ENCODE peak calls at places on chromosomes 3 and 15, in four cellular contexts. J is fibroblast of lung, Y is neural progenitor cell, N is upper lobe of right lung. O is an unnamed sample.

GRCh38 chr15:52013151-52013791 is 5.7 kb upstream of the MAPK6 start:
- DNase-seq in J (peak), Y (no peak), N (no peak), O (no peak)

GRCh38 chr3:140742116-140742515 is 64.3 kb downstream of the TRIM42 start:
- DNase-seq in Y (no peak), J (no peak), N (no peak), O (no peak)

GRCh38 chr15:75153084-75153483 is 48.6 kb upstream of the C15orf39 start:
- DNase-seq in J (peak), N (no peak), Y (no peak), O (no peak)

GRCh38 chr3:172626241-172626640 is 84.6 kb downstream of the NCEH1 start:
- DNase-seq in Y (no peak), J (peak), N (no peak), O (no peak)

GRCh38 chr3:172357850-172358754 is 90.2 kb downstream of the GHSR start:
- DNase-seq in J (peak), Y (no peak), N (no peak), O (no peak)

GRCh38 chr3:142209655-142210054 is 15.7 kb downstream of the GK5 start:
- DNase-seq in J (peak), N (no peak), Y (no peak), O (no peak)

GRCh38 chr3:55538158-55538557 is 51.1 kb upstream of the WNT5A start:
- DNase-seq in J (no peak), Y (peak), N (no peak), O (no peak)

GRCh38 chr3:37987751-37988179 is 2.8 kb upstream of the VILL start:
- DNase-seq in Y (no peak), N (peak), J (no peak), O (no peak)

GRCh38 chr3:197406266-197406665 is 107.9 kb upstream of the DLG1 start:
- DNase-seq in N (peak), J (peak), Y (no peak), O (no peak)

GRCh38 chr15:56353119-56353518 is 12.1 kb upstream of the TEX9 start:
- DNase-seq in Y (no peak), N (no peak), J (no peak), O (no peak)

GRCh38 chr3:98817546-98817945 is 54.4 kb downstream of the ST3GAL6 start:
- DNase-seq in N (no peak), Y (peak), J (peak), O (no peak)

GRCh38 chr3:55702822-55703221 is 215.7 kb upstream of the WNT5A start:
- DNase-seq in J (no peak), Y (no peak), N (no peak), O (no peak)

GRCh38 chr3:59167756-59168155 is 117.9 kb upstream of the CFAP20DC start:
- DNase-seq in N (no peak), Y (no peak), J (no peak), O (no peak)

GRCh38 chr3:167406876-167407492 is 26.9 kb upstream of the ZBBX start:
- DNase-seq in Y (peak), J (peak), N (no peak), O (no peak)

GRCh38 chr3:177410734-177411133 is 213.5 kb upstream of the TBL1XR1 start:
- DNase-seq in J (no peak), N (no peak), Y (no peak), O (no peak)

GRCh38 chr3:148075829-148076716 is 621.6 kb upstream of the AGTR1 start:
- DNase-seq in J (peak), N (no peak), Y (peak), O (no peak)

GRCh38 chr15:39735120-39735717 is 47.4 kb downstream of the FSIP1 start:
- DNase-seq in J (no peak), Y (no peak), N (no peak), O (no peak)

GRCh38 chr15:32784571-32784970 is 66.8 kb downstream of the GREM1 start:
- DNase-seq in J (no peak), Y (no peak), N (no peak), O (no peak)

GRCh38 chr3:18007980-18008379 is 265.5 kb upstream of the TBC1D5 start:
- DNase-seq in J (no peak), N (no peak), Y (no peak), O (no peak)

GRCh38 chr3:123883656-123884257 is 375 bp downstream of the MYLK start:
- DNase-seq in Y (peak), N (no peak), J (peak), O (peak)

GRCh38 chr15:75109021-75109690 is 85.8 kb downstream of the PPCDC start:
- DNase-seq in N (no peak), Y (no peak), J (no peak), O (no peak)

GRCh38 chr15:58587481-58587880 is 155.7 kb downstream of the LIPC start:
- DNase-seq in J (peak), Y (no peak), N (no peak), O (no peak)

GRCh38 chr3:53011324-53011723 is 34.5 kb downstream of the SFMBT1 start:
- DNase-seq in J (no peak), Y (no peak), N (no peak), O (no peak)

DNA sequence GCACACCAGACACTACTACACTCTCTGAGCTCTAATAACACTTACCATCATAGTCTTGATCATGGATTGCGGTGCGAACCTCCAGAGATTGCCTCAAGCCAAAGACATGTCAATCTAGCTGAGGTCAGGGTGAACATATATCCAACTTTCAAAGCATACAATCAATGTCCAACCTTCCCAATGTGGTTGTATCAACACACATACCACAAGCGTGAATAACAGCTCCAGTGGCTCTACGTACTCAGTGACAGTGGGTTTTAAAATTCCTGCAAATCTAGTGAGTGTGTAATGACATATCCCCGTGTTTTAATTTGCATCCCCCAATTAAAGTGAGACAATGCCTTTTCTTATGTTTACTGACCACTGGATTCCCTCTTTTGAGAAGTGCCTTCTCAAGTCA is 29.6 kb downstream of the SFMBT1 start:
- DNase-seq in N (no peak), J (no peak), Y (no peak), O (no peak)
- H3K27ac ChIP-seq in N (no peak), J (no peak), Y (no peak), O (no peak)

DNA sequence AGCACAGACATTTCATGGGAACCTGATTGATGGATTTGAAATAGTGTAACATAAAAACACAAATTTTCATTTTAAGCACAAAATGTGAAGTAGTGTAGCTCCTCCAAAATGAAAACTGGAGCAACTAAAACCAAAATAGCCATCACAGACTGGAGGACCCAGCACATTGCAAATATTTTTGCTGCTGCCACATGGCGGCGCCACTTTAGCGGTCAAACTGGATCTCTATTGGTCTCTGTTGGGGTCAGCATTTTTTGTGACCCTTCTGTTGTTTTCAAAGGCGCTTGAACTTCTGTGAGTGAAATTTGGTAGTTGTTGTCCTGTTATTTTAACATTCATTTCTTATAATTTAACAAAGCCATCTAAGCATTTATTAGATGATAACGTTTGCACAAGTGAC is 259.9 kb downstream of the IL20RB start:
- DNase-seq in J (no peak), Y (peak), N (no peak), O (no peak)
- TF ChIP-seq CTCF in J (no peak), Y (peak), N (peak), O (no peak)

GRCh38 chr15:27665002-27665401 is 434.1 kb downstream of the OCA2 start:
- DNase-seq in Y (no peak), N (no peak), J (no peak), O (peak)
- H3K27ac ChIP-seq in Y (no peak), N (no peak), J (no peak), O (no peak)

GRCh38 chr3:61861410-61861809 is 300.0 kb downstream of the PTPRG start:
- DNase-seq in N (no peak), Y (peak), J (no peak), O (no peak)

GRCh38 chr3:61857297-61857696 is 295.9 kb downstream of the PTPRG start:
- DNase-seq in N (no peak), J (no peak), Y (no peak), O (no peak)

GRCh38 chr3:61853912-61854311 is 292.5 kb downstream of the PTPRG start:
- DNase-seq in Y (peak), N (no peak), J (no peak), O (no peak)

GRCh38 chr3:61855211-61855610 is 293.8 kb downstream of the PTPRG start:
- DNase-seq in Y (no peak), J (no peak), N (no peak), O (no peak)

DNA sequence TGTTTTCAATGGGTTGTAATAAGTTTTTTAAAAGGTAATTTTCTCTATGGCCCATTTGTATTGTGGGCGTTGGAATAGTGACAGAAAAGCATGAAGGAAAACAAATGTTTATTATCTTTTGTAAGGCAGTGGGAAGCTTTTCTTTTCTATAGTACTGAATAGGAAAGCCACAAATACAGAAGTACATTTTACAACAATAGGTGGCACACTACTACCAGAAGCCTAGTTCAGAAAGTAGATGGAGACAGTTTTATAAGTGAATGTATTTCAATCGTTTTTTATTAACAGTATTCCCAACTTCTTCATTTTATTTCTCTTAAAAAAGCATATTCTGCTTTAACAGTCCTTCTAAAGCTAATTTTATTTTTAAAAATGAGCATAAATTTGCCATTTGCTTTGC is 296.7 kb downstream of the PTPRG start:
- DNase-seq in Y (no peak), J (peak), N (no peak), O (no peak)
- TF ChIP-seq CTCF in Y (peak), J (no peak), N (peak), O (peak)

DNA sequence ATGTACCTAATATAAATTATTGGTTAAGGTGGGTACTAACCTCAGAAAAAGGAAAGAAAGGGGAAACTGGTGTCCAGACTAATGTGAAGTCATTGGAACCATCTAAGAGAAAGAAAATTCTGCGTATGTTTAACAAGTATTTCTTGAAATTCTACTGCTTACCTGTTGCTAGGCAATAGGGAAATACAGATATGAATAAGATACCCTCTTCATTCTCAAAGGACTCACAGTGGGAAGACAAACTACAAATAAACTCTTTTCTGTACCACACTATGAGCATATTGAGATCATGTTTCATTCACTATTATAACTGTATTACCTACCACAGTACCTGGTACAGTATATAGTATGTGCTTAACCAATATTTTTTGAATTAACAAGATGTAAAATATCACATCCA is 140.5 kb upstream of the MLF1 start:
- DNase-seq in N (no peak), J (no peak), Y (no peak), O (no peak)
- H3K27ac ChIP-seq in N (no peak), J (no peak), Y (no peak), O (no peak)

GRCh38 chr3:131717493-131717892 is 214.7 kb upstream of the MRPL3 start:
- DNase-seq in N (no peak), Y (no peak), J (no peak), O (no peak)

GRCh38 chr3:131714585-131715220 is 211.9 kb upstream of the MRPL3 start:
- DNase-seq in N (no peak), J (no peak), Y (no peak), O (no peak)

GRCh38 chr3:131713416-131714118 is 210.8 kb upstream of the MRPL3 start:
- DNase-seq in Y (no peak), N (no peak), J (no peak), O (no peak)

GRCh38 chr3:131716943-131717342 is 214.2 kb upstream of the MRPL3 start:
- DNase-seq in N (no peak), J (no peak), Y (no peak), O (no peak)

GRCh38 chr3:131716007-131716406 is 213.2 kb upstream of the MRPL3 start:
- DNase-seq in Y (peak), J (no peak), N (no peak), O (no peak)
- TF ChIP-seq CTCF in Y (no peak), J (no peak), N (no peak), O (no peak)

DNA sequence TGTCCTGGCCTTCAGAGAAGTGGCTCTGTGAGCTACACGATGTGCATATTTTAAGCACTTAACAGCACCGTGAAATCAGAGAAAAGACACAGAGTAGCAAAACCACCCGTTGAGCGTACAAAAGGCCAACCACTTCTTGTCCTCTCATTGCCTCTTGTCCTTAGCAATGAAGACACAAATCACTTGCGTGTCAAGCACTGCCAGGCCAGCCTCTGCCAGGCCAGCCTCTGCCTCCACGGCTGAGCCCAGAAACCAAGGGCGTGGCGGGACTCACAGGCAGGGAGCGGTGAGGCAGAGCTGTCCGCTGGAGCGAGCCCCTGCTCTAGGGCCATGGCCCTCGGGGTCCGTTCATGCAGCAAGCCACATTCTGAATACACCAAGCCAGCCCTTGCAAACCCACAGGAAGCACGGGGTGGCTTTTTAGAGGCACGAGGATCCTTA is 4.0 kb downstream of the MUC4 start:
- DNase-seq in N (no peak), Y (no peak), J (no peak), O (no peak)
- H3K27ac ChIP-seq in N (no peak), Y (no peak), J (no peak), O (no peak)